ENCODE peak calls at places on chromosomes 7 and 10, in ten cellular contexts. S is psoas muscle, W is tibial nerve, C is HL-60, D is prostate gland, X is tibial artery, R is AG04450, L is thoracic aorta, Q is spleen, E is pancreas. K is an unnamed sample. For H3K27me3, the result is how much of the 10 kb centered on the place peaks cover.

GRCh38 chr7:68720722-68721121 is 877.6 kb upstream of the AUTS2 start:
- DNase-seq in W (no peak), S (no peak), R (no peak), D (no peak), C (no peak), E (no peak), L (no peak), X (no peak), Q (no peak), K (no peak)

GRCh38 chr7:99365318-99366141 is 9.0 kb upstream of the ARPC1B start:
- DNase-seq in W (no peak), E (peak), R (no peak), D (peak), S (peak), L (no peak), Q (peak), C (peak), X (no peak), K (peak)

GRCh38 chr7:1109581-1110310 is 21.8 kb downstream of the GPER1 start:
- DNase-seq in R (no peak), L (no peak), E (peak), C (no peak), X (no peak), Q (peak), S (no peak), W (no peak), D (no peak), K (no peak)

GRCh38 chr10:44386546-44387052 is 1.7 kb upstream of the CXCL12 start:
- DNase-seq in X (peak), C (no peak), W (no peak), D (no peak), L (no peak), E (peak), S (peak), Q (peak), R (no peak), K (peak)

GRCh38 chr10:90484518-90484917 is 373.3 kb downstream of the HTR7 start:
- DNase-seq in D (no peak), R (no peak), W (no peak), L (no peak), X (no peak), S (no peak), E (no peak), C (no peak), Q (no peak), K (no peak)

GRCh38 chr10:117884088-117884487 is 162.7 kb downstream of the RAB11FIP2 start:
- DNase-seq in E (no peak), C (no peak), S (no peak), W (no peak), D (no peak), Q (no peak), X (no peak), R (no peak), L (no peak), K (no peak)

GRCh38 chr10:64396105-64396504 is 874.9 kb downstream of the REEP3 start:
- DNase-seq in S (no peak), C (no peak), W (no peak), X (no peak), Q (no peak), E (no peak), L (no peak), D (no peak), R (peak), K (no peak)

GRCh38 chr7:26200113-26200443 is 468 bp downstream of the HNRNPA2B1 start:
- DNase-seq in Q (peak), X (peak), D (peak), C (peak), L (no peak), S (peak), E (peak), W (peak), R (no peak), K (peak)

GRCh38 chr7:43302211-43302711 is 189.8 kb downstream of the HECW1 start:
- DNase-seq in S (peak), C (no peak), E (no peak), D (no peak), R (no peak), Q (no peak), W (no peak), L (no peak), X (no peak), K (no peak)

GRCh38 chr10:104120512-104120902 is 1.5 kb upstream of the SFR1 start:
- DNase-seq in S (no peak), C (no peak), X (no peak), L (no peak), D (no peak), E (no peak), R (no peak), Q (no peak), W (no peak), K (no peak)

GRCh38 chr10:30709700-30710358 is 80.3 kb upstream of the LYZL2 start:
- DNase-seq in S (no peak), R (no peak), D (no peak), W (no peak), C (no peak), L (no peak), E (no peak), X (no peak), Q (no peak), K (no peak)

GRCh38 chr10:37479469-37479868 is 354.1 kb downstream of the ANKRD30A start:
- DNase-seq in E (no peak), L (no peak), Q (no peak), R (no peak), C (no peak), X (no peak), S (no peak), D (no peak), W (no peak), K (no peak)

GRCh38 chr7:70673833-70674232 is 458.1 kb upstream of the GALNT17 start:
- DNase-seq in C (no peak), S (no peak), D (no peak), L (no peak), Q (no peak), E (no peak), R (no peak), W (no peak), X (no peak), K (no peak)

GRCh38 chr10:31318854-31319601 is at the start of gene ZEB1:
- DNase-seq in E (peak), L (peak), C (peak), W (peak), Q (peak), D (peak), S (peak), X (peak), R (peak), K (peak)

GRCh38 chr10:88932539-88933256 is 19.9 kb downstream of the ACTA2 start:
- DNase-seq in C (peak), S (peak), W (peak), R (peak), D (peak), X (peak), L (no peak), Q (no peak), E (no peak), K (peak)

GRCh38 chr10:101165736-101166135 is 34.6 kb downstream of the TLX1 start:
- DNase-seq in S (no peak), C (no peak), Q (no peak), L (no peak), R (no peak), E (no peak), D (no peak), X (no peak), W (no peak), K (no peak)

GRCh38 chr10:101158101-101159058 is 27.3 kb downstream of the TLX1 start:
- DNase-seq in Q (no peak), W (no peak), L (no peak), S (no peak), D (no peak), E (no peak), X (no peak), R (no peak), C (no peak), K (no peak)

GRCh38 chr10:101166430-101166829 is 35.3 kb downstream of the TLX1 start:
- DNase-seq in E (no peak), C (no peak), X (no peak), D (no peak), S (no peak), R (no peak), L (no peak), Q (no peak), W (no peak), K (no peak)

GRCh38 chr10:101161494-101162299 is 30.6 kb downstream of the TLX1 start:
- DNase-seq in Q (peak), S (peak), L (peak), D (peak), E (peak), R (peak), X (peak), C (peak), W (peak), K (peak)

GRCh38 chr10:101162677-101163076 is 31.6 kb downstream of the TLX1 start:
- DNase-seq in Q (no peak), E (no peak), S (no peak), X (no peak), D (no peak), L (no peak), W (no peak), R (no peak), C (no peak), K (no peak)
- H3K27me3 ChIP-seq in Q (under half), E (under half), S (under half), X (half or more), D (under half), L (under half), W (half or more), R (under half), C (under half), K (under half)

GRCh38 chr10:23643396-23643795 is 204.5 kb downstream of the OTUD1 start:
- DNase-seq in X (no peak), E (no peak), L (no peak), D (no peak), C (peak), S (no peak), W (peak), R (no peak), Q (no peak), K (no peak)
- H3K27ac ChIP-seq in X (no peak), E (no peak), L (no peak), D (no peak), C (peak), S (no peak), W (no peak), R (no peak), Q (no peak), K (no peak)

GRCh38 chr7:78043159-78043558 is 244.6 kb downstream of the PHTF2 start:
- DNase-seq in X (no peak), D (no peak), W (no peak), S (no peak), L (no peak), Q (no peak), R (no peak), C (no peak), E (no peak), K (no peak)
- H3K27me3 ChIP-seq in X (under half), D (under half), W (under half), S (under half), L (under half), Q (under half), R (under half), C (under half), E (under half), K (under half)

GRCh38 chr10:61830846-61831273 is 70.6 kb upstream of the ARID5B start:
- DNase-seq in L (no peak), E (no peak), D (no peak), S (no peak), X (no peak), Q (no peak), R (no peak), W (no peak), C (no peak), K (no peak)
- H3K27ac ChIP-seq in L (no peak), E (no peak), D (no peak), S (no peak), X (no peak), Q (no peak), R (no peak), W (no peak), C (no peak), K (no peak)